ENCODE peak calls at places on chromosomes 2 and 18, in five cellular contexts. O, I, F, U and N are unnamed samples.

GRCh38 chr18:45248240-45248903 is 366.9 kb upstream of the SLC14A2 start:
- DNase-seq in U (peak), I (no peak), O (peak), F (no peak), N (no peak)

GRCh38 chr2:218878941-218879761 is 1.5 kb upstream of the WNT10A start:
- DNase-seq in O (no peak), I (no peak), F (no peak), U (no peak), N (no peak)

GRCh38 chr2:15808221-15808574 is 132.2 kb upstream of the MYCN start:
- DNase-seq in I (no peak), O (no peak), F (no peak), U (no peak), N (no peak)

GRCh38 chr2:196528486-196529223 is 110.9 kb upstream of the CCDC150 start:
- DNase-seq in I (no peak), F (no peak), U (no peak), O (no peak), N (no peak)

GRCh38 chr18:79302120-79302519 is 93.6 kb upstream of the NFATC1 start:
- DNase-seq in F (no peak), I (no peak), O (no peak), U (no peak), N (no peak)

GRCh38 chr2:144154205-144154604 is 365.7 kb downstream of the ZEB2 start:
- DNase-seq in O (no peak), U (peak), F (no peak), I (no peak), N (no peak)

GRCh38 chr2:207276248-207276647 is 110.5 kb upstream of the KLF7 start:
- DNase-seq in F (no peak), I (no peak), U (no peak), O (no peak), N (no peak)

GRCh38 chr2:234676109-234676858 is 179.4 kb upstream of the ARL4C start:
- DNase-seq in F (no peak), U (no peak), O (no peak), I (no peak), N (no peak)

GRCh38 chr2:176383100-176383499 is 113.9 kb downstream of the MTX2 start:
- DNase-seq in F (no peak), U (no peak), I (no peak), O (no peak), N (no peak)

GRCh38 chr2:212928681-212929080 is 222.7 kb downstream of the IKZF2 start:
- DNase-seq in F (no peak), U (peak), O (no peak), I (no peak), N (no peak)

GRCh38 chr18:55083461-55083860 is 124.2 kb upstream of the CCDC68 start:
- DNase-seq in F (no peak), U (no peak), I (no peak), O (peak), N (no peak)

GRCh38 chr2:74250189-74250631 is 51.8 kb downstream of the MTHFD2 start:
- DNase-seq in U (peak), F (peak), I (peak), O (peak), N (no peak)

GRCh38 chr18:75140296-75140695 is 68.6 kb downstream of the PTGR3 start:
- DNase-seq in U (no peak), I (no peak), F (no peak), O (no peak), N (no peak)

GRCh38 chr2:224072541-224073188 is 33.6 kb upstream of the SERPINE2 start:
- DNase-seq in U (peak), I (no peak), F (no peak), O (peak), N (no peak)

GRCh38 chr2:138335036-138335435 is 166.5 kb upstream of the SPOPL start:
- DNase-seq in U (peak), O (no peak), I (no peak), F (no peak), N (no peak)

GRCh38 chr2:26318950-26319349 is 27.0 kb upstream of the SELENOI start:
- DNase-seq in F (no peak), U (no peak), I (peak), O (no peak), N (no peak)

GRCh38 chr2:219570194-219570923 is 980 bp downstream of the OBSL1 start:
- DNase-seq in I (no peak), U (peak), F (no peak), O (peak), N (peak)

GRCh38 chr18:49597152-49597551 is 35.3 kb downstream of the LIPG start:
- DNase-seq in O (no peak), F (no peak), I (no peak), U (no peak), N (no peak)

GRCh38 chr2:205352120-205352519 is 330.2 kb upstream of the NRP2 start:
- DNase-seq in F (no peak), I (no peak), O (no peak), U (no peak), N (no peak)

GRCh38 chr2:142140434-142140845 is 9.6 kb upstream of the LRP1B start:
- DNase-seq in O (no peak), U (peak), I (no peak), F (no peak), N (no peak)

GRCh38 chr2:176500921-176501320 is 231.7 kb downstream of the MTX2 start:
- DNase-seq in O (peak), I (no peak), F (no peak), U (peak), N (no peak)

GRCh38 chr2:170276056-170276455 is 98.1 kb downstream of the MYO3B start:
- DNase-seq in I (no peak), U (no peak), F (no peak), O (no peak), N (no peak)

GRCh38 chr2:65072181-65072970 is 16.2 kb downstream of the CEP68 start:
- DNase-seq in O (no peak), U (no peak), F (no peak), I (no peak), N (no peak)